ENCODE peak calls at places on chromosomes 16 and 17, in eight cellular contexts. Z, L, G, R, F, J, S and E are unnamed samples.

GRCh38 chr16:30659507-30660423 is 1.5 kb downstream of the FBRS start:
- DNase-seq in Z (no peak), L (no peak), G (no peak), R (peak; percentile 43), F (peak; percentile 28), J (no peak), S (peak; percentile 29), E (no peak)

GRCh38 chr16:46688101-46688656 is 799 bp downstream of the VPS35 start:
- DNase-seq in Z (no peak), L (no peak), G (no peak), R (no peak), F (no peak), J (no peak), S (no peak), E (peak; percentile 11)

GRCh38 chr17:44917456-44917855 is 2.2 kb upstream of the GFAP start:
- DNase-seq in Z (peak; percentile 25), L (no peak), G (no peak), R (no peak), F (no peak), J (no peak), S (no peak), E (no peak)

GRCh38 chr17:34300652-34301390 is 15.3 kb downstream of the CCL11 start:
- DNase-seq in Z (no peak), L (no peak), G (no peak), R (no peak), F (no peak), J (peak; percentile 60), S (peak; percentile 86), E (peak; percentile 47)

GRCh38 chr17:57785032-57785431 is 39.9 kb upstream of the CCDC182 start:
- DNase-seq in Z (no peak), L (no peak), G (no peak), R (no peak), F (no peak), J (no peak), S (no peak), E (no peak)

GRCh38 chr16:55291847-55292246 is 32.2 kb upstream of the IRX6 start:
- DNase-seq in Z (no peak), L (no peak), G (no peak), R (no peak), F (no peak), J (no peak), S (no peak), E (no peak)

GRCh38 chr17:82458885-82459424 is 414 bp downstream of the NARF start:
- DNase-seq in Z (no peak), L (no peak), G (no peak), R (no peak), F (peak; percentile 37), J (no peak), S (peak; percentile 31), E (no peak)

GRCh38 chr17:40322417-40323315 is 13.7 kb downstream of the RARA start:
- DNase-seq in Z (peak; percentile 91), L (no peak), G (no peak), R (peak; percentile 71), F (peak; percentile 92), J (no peak), S (peak; percentile 87), E (no peak)

GRCh38 chr16:13245713-13246377 is 344.4 kb downstream of the SHISA9 start:
- DNase-seq in Z (no peak), L (no peak), G (no peak), R (no peak), F (no peak), J (no peak), S (no peak), E (no peak)

GRCh38 chr17:45143767-45144198 is 4.5 kb upstream of the HEXIM1 start:
- DNase-seq in Z (peak; percentile 98), L (peak; percentile 88), G (no peak), R (no peak), F (no peak), J (no peak), S (peak; percentile 87), E (no peak)

GRCh38 chr16:48354877-48355585 is 30.2 kb downstream of the SIAH1 start:
- DNase-seq in Z (no peak), L (no peak), G (no peak), R (no peak), F (no peak), J (no peak), S (no peak), E (no peak)

GRCh38 chr16:84598391-84598750 is 19.5 kb downstream of the COTL1 start:
- DNase-seq in Z (no peak), L (no peak), G (no peak), R (no peak), F (no peak), J (no peak), S (no peak), E (no peak)